ENCODE peak calls at places on chromosomes 2 and 18, in five cellular contexts. G is IMR-90; E is fibroblast of lung; N is Peyer's patch; M is CD4-positive, alpha-beta T cell. S is an unnamed sample. For H3K27me3, the result is how much of the 10 kb centered on the place peaks cover.

GRCh38 chr2:11212645-11213044 is 57.4 kb downstream of the SLC66A3 start:
- DNase-seq in G (no peak), E (no peak), N (no peak), M (no peak), S (no peak)

GRCh38 chr2:119694470-119694993 is 15.5 kb downstream of the TMEM177 start:
- DNase-seq in G (no peak), E (no peak), N (no peak), M (no peak), S (no peak)

GRCh38 chr2:84782717-84783442 is 98.0 kb downstream of the TRABD2A start:
- DNase-seq in G (peak), E (no peak), N (no peak), M (no peak), S (no peak)

GRCh38 chr2:8850845-8851244 is 13.4 kb upstream of the KIDINS220 start:
- DNase-seq in G (no peak), E (no peak), N (no peak), M (no peak), S (no peak)

GRCh38 chr2:182826051-182826450 is 40.4 kb downstream of the FRZB start:
- DNase-seq in G (no peak), E (no peak), N (no peak), M (no peak), S (peak)

GRCh38 chr2:202113571-202114142 is 40.6 kb downstream of the KIAA2012 start:
- DNase-seq in G (peak), E (no peak), N (no peak), M (no peak), S (no peak)

GRCh38 chr2:232458051-232458660 is 2.2 kb downstream of the ALPI start:
- DNase-seq in G (no peak), E (no peak), N (peak), M (no peak), S (no peak)

GRCh38 chr2:170170281-170171035 is 7.5 kb upstream of the MYO3B start:
- DNase-seq in G (no peak), E (no peak), N (no peak), M (no peak), S (no peak)

GRCh38 chr2:119574108-119574815 is 30.0 kb downstream of the CFAP221 start:
- DNase-seq in G (no peak), E (no peak), N (no peak), M (no peak), S (no peak)

GRCh38 chr2:67503066-67503795 is 106.1 kb downstream of the ETAA1 start:
- DNase-seq in G (peak), E (peak), N (no peak), M (no peak), S (no peak)

GRCh38 chr2:222561817-222562424 is 94.0 kb downstream of the FARSB start:
- DNase-seq in G (peak), E (peak), N (no peak), M (peak), S (peak)

GRCh38 chr2:58870704-58871103 is 629.6 kb upstream of the FANCL start:
- DNase-seq in G (peak), E (no peak), N (no peak), M (no peak), S (peak)

GRCh38 chr2:144456680-144457079 is 63.2 kb downstream of the ZEB2 start:
- DNase-seq in G (peak), E (peak), N (no peak), M (no peak), S (peak)

GRCh38 chr18:68733693-68734092 is 18.8 kb upstream of the TMX3 start:
- DNase-seq in G (peak), E (peak), N (no peak), M (no peak), S (peak)

GRCh38 chr2:44801289-44801675 is 140.2 kb upstream of the SIX3 start:
- DNase-seq in G (no peak), E (no peak), N (no peak), M (no peak), S (no peak)

GRCh38 chr18:11956371-11957308 is 24.7 kb upstream of the IMPA2 start:
- DNase-seq in G (no peak), E (no peak), N (no peak), M (no peak), S (no peak)

GRCh38 chr2:217069263-217070042 is 209.6 kb upstream of the TNP1 start:
- DNase-seq in G (peak), E (no peak), N (no peak), M (no peak), S (no peak)

GRCh38 chr2:30139131-30139870 is 7.5 kb upstream of the YPEL5 start:
- DNase-seq in G (no peak), E (no peak), N (no peak), M (peak), S (no peak)

GRCh38 chr2:19330436-19330835 is 28.0 kb downstream of the OSR1 start:
- DNase-seq in G (no peak), E (no peak), N (no peak), M (no peak), S (no peak)

GRCh38 chr2:166653185-166653813 is 159.2 kb upstream of the SCN7A start:
- DNase-seq in G (peak), E (peak), N (no peak), M (no peak), S (peak)

GRCh38 chr2:220394433-220394832 is 767.0 kb downstream of the SLC4A3 start:
- DNase-seq in G (peak), E (peak), N (no peak), M (no peak), S (peak)

GRCh38 chr18:457533-457932 is 43.0 kb downstream of the COLEC12 start:
- DNase-seq in G (peak), E (peak), N (no peak), M (no peak), S (no peak)

GRCh38 chr2:67645280-67646255 is 248.4 kb downstream of the ETAA1 start:
- DNase-seq in G (peak), E (no peak), N (no peak), M (no peak), S (no peak)

GRCh38 chr2:226873051-226873620 is 37.3 kb downstream of the RHBDD1 start:
- DNase-seq in G (peak), E (peak), N (no peak), M (no peak), S (no peak)

GRCh38 chr18:57475408-57475807 is 40.2 kb downstream of the ONECUT2 start:
- DNase-seq in G (no peak), E (no peak), N (no peak), M (no peak), S (no peak)

GRCh38 chr2:52404866-52405265 is 1362.7 kb upstream of the CHAC2 start:
- DNase-seq in G (no peak), E (peak), N (no peak), M (no peak), S (no peak)

GRCh38 chr2:231914077-231914690 is 12.0 kb downstream of the NPPC start:
- DNase-seq in G (no peak), E (no peak), N (peak), M (no peak), S (no peak)

GRCh38 chr2:74206180-74206688 is 7.8 kb downstream of the MTHFD2 start:
- DNase-seq in G (peak), E (peak), N (no peak), M (no peak), S (no peak)

GRCh38 chr2:100730290-100730868 is 89.6 kb upstream of the NPAS2 start:
- DNase-seq in G (peak), E (peak), N (peak), M (peak), S (peak)

GRCh38 chr2:200567932-200568331 is 17.9 kb upstream of the AOX1 start:
- DNase-seq in G (no peak), E (no peak), N (no peak), M (no peak), S (no peak)
- H3K27me3 ChIP-seq in G (under half), E (under half), N (under half), M (under half), S (under half)

GRCh38 chr2:3256157-3256556 is 121.5 kb downstream of the EIPR1 start:
- DNase-seq in G (no peak), E (no peak), N (no peak), M (no peak), S (no peak)
- H3K27me3 ChIP-seq in G (under half), E (under half), N (under half), M (under half), S (under half)

GRCh38 chr2:110746586-110747521 is 14.5 kb downstream of the ACOXL start:
- DNase-seq in G (no peak), E (no peak), N (no peak), M (no peak), S (no peak)
- H3K27me3 ChIP-seq in G (half or more), E (under half), N (under half), M (under half), S (under half)

GRCh38 chr2:104841694-104842093 is 12.2 kb upstream of the POU3F3 start:
- DNase-seq in G (no peak), E (no peak), N (no peak), M (no peak), S (no peak)
- H3K27me3 ChIP-seq in G (under half), E (under half), N (under half), M (half or more), S (half or more)

DNA sequence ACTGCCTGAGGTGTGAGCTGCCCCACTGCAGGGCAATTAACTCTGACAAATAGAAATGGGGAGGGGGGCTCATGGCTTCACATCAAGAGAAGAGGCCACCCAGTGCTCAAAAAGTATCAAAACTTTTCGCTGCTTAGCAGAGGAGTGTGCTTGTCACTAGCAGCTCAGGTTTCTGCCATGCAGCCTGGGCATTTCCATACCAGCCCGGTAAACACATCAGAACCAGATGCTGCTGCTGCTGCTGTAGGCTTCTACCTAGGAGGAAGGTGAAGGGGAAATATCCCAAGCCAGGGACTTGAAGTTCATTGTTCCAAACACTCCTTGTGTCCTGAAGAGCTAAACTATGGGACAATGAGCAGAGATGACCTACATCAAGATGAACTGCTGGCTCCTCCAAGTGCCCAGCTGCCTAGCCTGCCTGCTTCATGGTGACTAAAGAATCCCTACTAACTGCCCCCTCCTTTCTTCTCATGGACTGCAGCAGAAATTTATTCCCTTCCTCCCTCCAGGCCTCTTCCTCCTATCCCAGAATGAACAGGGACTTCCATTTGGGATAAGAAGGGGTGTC is 16.4 kb downstream of the POU3F3 start:
- DNase-seq in G (no peak), E (no peak), N (no peak), M (no peak), S (no peak)
- H3K27me3 ChIP-seq in G (half or more), E (under half), N (under half), M (half or more), S (half or more)

GRCh38 chr2:97011977-97012569 is 25.7 kb upstream of the FAM178B start:
- DNase-seq in G (peak), E (peak), N (no peak), M (no peak), S (peak)
- H3K27me3 ChIP-seq in G (under half), E (under half), N (under half), M (under half), S (under half)

S was measured in A673.